ENCODE peak calls at places on chromosomes 7 and 10, in eight cellular contexts. H, L, O, Q, P, E, I and N are unnamed samples.

GRCh38 chr10:91511549-91512330 is 101.6 kb downstream of the HECTD2 start:
- DNase-seq in H (no peak), L (no peak), O (no peak), Q (peak), P (no peak), E (peak), I (no peak), N (peak)

GRCh38 chr10:114304017-114304565 is 65.0 kb downstream of the VWA2 start:
- DNase-seq in H (no peak), L (peak), O (peak), Q (peak), P (peak), E (peak), I (peak), N (peak)

GRCh38 chr7:71015260-71015900 is 116.6 kb upstream of the GALNT17 start:
- DNase-seq in H (no peak), L (no peak), O (no peak), Q (no peak), P (no peak), E (no peak), I (no peak), N (no peak)

GRCh38 chr10:44805461-44806210 is 105.5 kb upstream of the TMEM72 start:
- DNase-seq in H (no peak), L (no peak), O (no peak), Q (no peak), P (no peak), E (no peak), I (no peak), N (no peak)

GRCh38 chr7:15086171-15086745 is 183.7 kb upstream of the DGKB start:
- DNase-seq in H (no peak), L (no peak), O (no peak), Q (no peak), P (no peak), E (no peak), I (no peak), N (peak)

GRCh38 chr7:108120943-108121342 is 9.2 kb downstream of the LAMB4 start:
- DNase-seq in H (no peak), L (no peak), O (no peak), Q (no peak), P (no peak), E (no peak), I (no peak), N (peak)

GRCh38 chr10:28684986-28685580 is 7.8 kb downstream of the BAMBI start:
- DNase-seq in H (peak), L (no peak), O (peak), Q (no peak), P (no peak), E (no peak), I (no peak), N (peak)

GRCh38 chr7:130912910-130913720 is 179.1 kb upstream of the KLF14 start:
- DNase-seq in H (peak), L (peak), O (no peak), Q (peak), P (no peak), E (peak), I (peak), N (peak)

GRCh38 chr10:21517983-21518628 is 7.4 kb downstream of the SKIDA1 start:
- DNase-seq in H (peak), L (no peak), O (peak), Q (no peak), P (no peak), E (peak), I (no peak), N (no peak)

GRCh38 chr10:13953371-13953770 is 366.6 kb downstream of the PRPF18 start:
- DNase-seq in H (no peak), L (no peak), O (no peak), Q (no peak), P (no peak), E (no peak), I (no peak), N (no peak)

DNA sequence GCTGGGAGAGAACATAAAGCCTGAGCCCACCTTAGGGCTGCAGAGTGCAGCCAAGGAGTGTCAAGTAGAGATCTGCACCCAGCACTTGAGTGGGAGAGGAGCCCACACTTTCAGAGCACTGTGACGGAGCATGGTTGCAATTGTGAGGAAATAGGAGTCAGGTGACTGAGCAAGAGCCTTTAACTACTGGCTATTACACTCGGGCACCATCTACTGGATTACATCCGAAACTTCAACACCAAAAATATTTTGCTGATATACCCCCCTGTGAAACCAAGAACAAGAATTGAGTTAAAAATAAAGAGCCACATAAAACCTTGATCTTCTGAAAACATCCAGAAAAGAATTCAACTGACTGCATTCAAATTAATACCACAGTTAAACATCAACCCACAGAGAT is 657.9 kb downstream of the NXPH1 start:
- DNase-seq in H (no peak), L (no peak), O (peak), Q (peak), P (no peak), E (no peak), I (no peak), N (no peak)
- TF ChIP-seq CTCF in H (peak), L (peak), O (peak), Q (peak), P (peak), E (no peak), I (peak), N (no peak)

DNA sequence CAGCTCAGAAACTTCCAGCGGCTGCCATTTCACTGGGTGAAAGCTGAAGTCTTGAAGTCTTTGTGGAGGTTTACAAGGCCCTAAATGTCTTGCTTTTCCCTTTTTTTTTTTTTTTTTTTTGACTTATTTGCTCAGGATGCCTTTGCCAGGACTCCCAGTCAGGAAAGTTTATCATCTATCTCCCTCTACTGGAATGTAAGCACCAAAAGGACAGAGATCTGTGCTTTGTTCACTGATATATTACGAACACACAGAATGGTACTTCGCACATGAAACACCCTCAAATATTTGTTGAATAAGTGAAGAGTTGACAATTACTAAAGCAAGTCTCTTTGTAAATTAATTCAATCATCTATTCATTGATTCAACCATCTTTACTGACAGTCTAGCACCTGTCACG is 23.2 kb downstream of the ABCB4 start:
- DNase-seq in H (no peak), L (no peak), O (no peak), Q (no peak), P (no peak), E (no peak), I (no peak), N (no peak)
- TF ChIP-seq CTCF in H (no peak), L (no peak), O (peak), Q (no peak), P (peak), E (no peak), I (no peak), N (no peak)

GRCh38 chr7:294440-295154 is 4.6 kb downstream of the FOXL3 start:
- DNase-seq in H (no peak), L (no peak), O (no peak), Q (no peak), P (no peak), E (no peak), I (no peak), N (no peak)
- TF ChIP-seq CTCF in H (no peak), L (no peak), O (no peak), Q (no peak), P (no peak), E (no peak), I (no peak), N (no peak)

GRCh38 chr7:104642551-104642950 is 314.1 kb downstream of the LHFPL3 start:
- DNase-seq in H (no peak), L (no peak), O (no peak), Q (no peak), P (no peak), E (no peak), I (no peak), N (no peak)

DNA sequence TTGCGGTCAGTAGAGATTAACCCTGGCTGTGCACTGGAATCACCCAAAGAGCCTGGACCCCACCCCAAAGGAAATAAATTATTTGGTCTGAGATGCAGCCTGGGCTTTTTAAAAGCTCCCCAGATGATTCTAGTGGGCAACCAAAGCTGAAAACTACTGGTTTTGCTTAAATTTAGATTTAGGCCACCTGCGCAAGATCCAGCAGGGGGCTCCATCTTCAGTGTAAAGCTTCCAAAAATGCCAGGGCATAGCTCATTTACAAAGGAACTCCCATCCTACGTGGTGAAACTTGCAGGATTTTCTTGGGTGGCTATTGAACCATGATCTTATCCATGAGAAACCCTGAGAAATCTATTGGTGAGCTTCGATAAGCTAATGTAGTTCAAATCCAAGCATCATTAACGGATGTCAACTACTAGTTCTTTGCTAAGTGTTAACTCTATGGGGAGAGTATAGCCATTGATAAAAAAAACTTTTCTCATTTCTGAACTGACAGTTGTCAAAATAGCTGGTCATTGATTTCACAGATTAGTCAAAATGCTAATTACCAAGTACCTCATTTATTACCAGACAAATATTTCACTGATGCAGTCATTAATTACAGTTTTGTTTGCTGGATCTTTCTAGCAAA is 315.3 kb downstream of the LHFPL3 start:
- DNase-seq in H (no peak), L (peak), O (peak), Q (peak), P (peak), E (peak), I (no peak), N (peak)
- TF ChIP-seq CTCF in H (peak), L (peak), O (peak), Q (peak), P (peak), E (peak), I (peak), N (peak)